ENCODE peak calls at places on chromosomes 7 and 10, in ten cellular contexts. One of them, this sample, is unnamed.

GRCh38 chr10:77006836-77007511 is 630.6 kb downstream of the KCNMA1 start:
- DNase-seq in Peyer's patch: no peak
- DNase-seq in cardiac fibroblast: no peak
- DNase-seq in left ventricle myocardium inferior: no peak
- DNase-seq in activated CD8-positive, alpha-beta T cell treated with anti-CD3 and anti-CD28 coated beads for 36 hours: no peak
- DNase-seq in transverse colon: no peak
- DNase-seq in RWPE1: peak
- DNase-seq in fibroblast of the aortic adventitia: no peak
- DNase-seq in GM13976: no peak
- DNase-seq in upper lobe of right lung: no peak
- DNase-seq in this sample: no peak

GRCh38 chr7:14776266-14776665 is 126.3 kb downstream of the DGKB start:
- DNase-seq in Peyer's patch: no peak
- DNase-seq in cardiac fibroblast: no peak
- DNase-seq in left ventricle myocardium inferior: no peak
- DNase-seq in activated CD8-positive, alpha-beta T cell treated with anti-CD3 and anti-CD28 coated beads for 36 hours: no peak
- DNase-seq in transverse colon: no peak
- DNase-seq in RWPE1: no peak
- DNase-seq in fibroblast of the aortic adventitia: no peak
- DNase-seq in GM13976: no peak
- DNase-seq in upper lobe of right lung: no peak
- DNase-seq in this sample: no peak

GRCh38 chr7:144812379-144813283 is 23.2 kb downstream of the TPK1 start:
- DNase-seq in Peyer's patch: no peak
- DNase-seq in cardiac fibroblast: no peak
- DNase-seq in left ventricle myocardium inferior: no peak
- DNase-seq in activated CD8-positive, alpha-beta T cell treated with anti-CD3 and anti-CD28 coated beads for 36 hours: peak
- DNase-seq in transverse colon: no peak
- DNase-seq in RWPE1: no peak
- DNase-seq in fibroblast of the aortic adventitia: no peak
- DNase-seq in GM13976: no peak
- DNase-seq in upper lobe of right lung: no peak
- DNase-seq in this sample: no peak

GRCh38 chr10:62341419-62341818 is 32.8 kb upstream of the ZNF365 start:
- DNase-seq in Peyer's patch: no peak
- DNase-seq in cardiac fibroblast: no peak
- DNase-seq in left ventricle myocardium inferior: no peak
- DNase-seq in activated CD8-positive, alpha-beta T cell treated with anti-CD3 and anti-CD28 coated beads for 36 hours: no peak
- DNase-seq in transverse colon: no peak
- DNase-seq in RWPE1: no peak
- DNase-seq in fibroblast of the aortic adventitia: no peak
- DNase-seq in GM13976: no peak
- DNase-seq in upper lobe of right lung: no peak
- DNase-seq in this sample: no peak

GRCh38 chr10:117927334-117927733 is 119.4 kb downstream of the RAB11FIP2 start:
- DNase-seq in Peyer's patch: no peak
- DNase-seq in cardiac fibroblast: no peak
- DNase-seq in left ventricle myocardium inferior: no peak
- DNase-seq in activated CD8-positive, alpha-beta T cell treated with anti-CD3 and anti-CD28 coated beads for 36 hours: no peak
- DNase-seq in transverse colon: no peak
- DNase-seq in RWPE1: no peak
- DNase-seq in fibroblast of the aortic adventitia: no peak
- DNase-seq in GM13976: no peak
- DNase-seq in upper lobe of right lung: no peak
- DNase-seq in this sample: no peak

GRCh38 chr10:115941247-115941840 is 331.7 kb downstream of the GFRA1 start:
- DNase-seq in Peyer's patch: no peak
- DNase-seq in cardiac fibroblast: peak
- DNase-seq in left ventricle myocardium inferior: no peak
- DNase-seq in activated CD8-positive, alpha-beta T cell treated with anti-CD3 and anti-CD28 coated beads for 36 hours: no peak
- DNase-seq in transverse colon: no peak
- DNase-seq in RWPE1: no peak
- DNase-seq in fibroblast of the aortic adventitia: no peak
- DNase-seq in GM13976: no peak
- DNase-seq in upper lobe of right lung: no peak
- DNase-seq in this sample: no peak

GRCh38 chr7:143382791-143383641 is 1.9 kb downstream of the ZYX start:
- DNase-seq in Peyer's patch: no peak
- DNase-seq in cardiac fibroblast: no peak
- DNase-seq in left ventricle myocardium inferior: no peak
- DNase-seq in activated CD8-positive, alpha-beta T cell treated with anti-CD3 and anti-CD28 coated beads for 36 hours: no peak
- DNase-seq in transverse colon: no peak
- DNase-seq in RWPE1: no peak
- DNase-seq in fibroblast of the aortic adventitia: no peak
- DNase-seq in GM13976: no peak
- DNase-seq in upper lobe of right lung: peak
- DNase-seq in this sample: no peak

GRCh38 chr7:102152672-102153585 is 133.7 kb upstream of the SH2B2 start:
- DNase-seq in Peyer's patch: peak
- DNase-seq in cardiac fibroblast: peak
- DNase-seq in left ventricle myocardium inferior: no peak
- DNase-seq in activated CD8-positive, alpha-beta T cell treated with anti-CD3 and anti-CD28 coated beads for 36 hours: no peak
- DNase-seq in transverse colon: no peak
- DNase-seq in RWPE1: peak
- DNase-seq in fibroblast of the aortic adventitia: peak
- DNase-seq in GM13976: no peak
- DNase-seq in upper lobe of right lung: no peak
- DNase-seq in this sample: no peak

GRCh38 chr10:77601488-77601887 is 36.1 kb downstream of the KCNMA1 start:
- DNase-seq in Peyer's patch: peak
- DNase-seq in cardiac fibroblast: no peak
- DNase-seq in left ventricle myocardium inferior: no peak
- DNase-seq in activated CD8-positive, alpha-beta T cell treated with anti-CD3 and anti-CD28 coated beads for 36 hours: no peak
- DNase-seq in transverse colon: peak
- DNase-seq in RWPE1: no peak
- DNase-seq in fibroblast of the aortic adventitia: no peak
- DNase-seq in GM13976: no peak
- DNase-seq in upper lobe of right lung: no peak
- DNase-seq in this sample: no peak

GRCh38 chr7:74587435-74588126 is 69.9 kb upstream of the GTF2I start:
- DNase-seq in Peyer's patch: peak
- DNase-seq in cardiac fibroblast: peak
- DNase-seq in left ventricle myocardium inferior: peak
- DNase-seq in activated CD8-positive, alpha-beta T cell treated with anti-CD3 and anti-CD28 coated beads for 36 hours: no peak
- DNase-seq in transverse colon: peak
- DNase-seq in RWPE1: peak
- DNase-seq in fibroblast of the aortic adventitia: peak
- DNase-seq in GM13976: peak
- DNase-seq in upper lobe of right lung: peak
- DNase-seq in this sample: peak

GRCh38 chr7:157611341-157611740 is 274.5 kb downstream of the DNAJB6 start:
- DNase-seq in Peyer's patch: no peak
- DNase-seq in cardiac fibroblast: no peak
- DNase-seq in left ventricle myocardium inferior: no peak
- DNase-seq in activated CD8-positive, alpha-beta T cell treated with anti-CD3 and anti-CD28 coated beads for 36 hours: no peak
- DNase-seq in transverse colon: no peak
- DNase-seq in RWPE1: no peak
- DNase-seq in fibroblast of the aortic adventitia: no peak
- DNase-seq in GM13976: no peak
- DNase-seq in upper lobe of right lung: no peak
- DNase-seq in this sample: no peak

GRCh38 chr7:7495171-7495570 is 40.5 kb downstream of the COL28A1 start:
- DNase-seq in Peyer's patch: no peak
- DNase-seq in cardiac fibroblast: no peak
- DNase-seq in left ventricle myocardium inferior: no peak
- DNase-seq in activated CD8-positive, alpha-beta T cell treated with anti-CD3 and anti-CD28 coated beads for 36 hours: no peak
- DNase-seq in transverse colon: no peak
- DNase-seq in RWPE1: no peak
- DNase-seq in fibroblast of the aortic adventitia: no peak
- DNase-seq in GM13976: no peak
- DNase-seq in upper lobe of right lung: no peak
- DNase-seq in this sample: no peak

GRCh38 chr7:50976064-50976463 is 193.4 kb upstream of the GRB10 start:
- DNase-seq in Peyer's patch: no peak
- DNase-seq in cardiac fibroblast: no peak
- DNase-seq in left ventricle myocardium inferior: no peak
- DNase-seq in activated CD8-positive, alpha-beta T cell treated with anti-CD3 and anti-CD28 coated beads for 36 hours: no peak
- DNase-seq in transverse colon: no peak
- DNase-seq in RWPE1: no peak
- DNase-seq in fibroblast of the aortic adventitia: no peak
- DNase-seq in GM13976: no peak
- DNase-seq in upper lobe of right lung: no peak
- DNase-seq in this sample: no peak

GRCh38 chr7:106243893-106244292 is 40.9 kb downstream of the NAMPT start:
- DNase-seq in Peyer's patch: no peak
- DNase-seq in cardiac fibroblast: no peak
- DNase-seq in left ventricle myocardium inferior: no peak
- DNase-seq in activated CD8-positive, alpha-beta T cell treated with anti-CD3 and anti-CD28 coated beads for 36 hours: no peak
- DNase-seq in transverse colon: no peak
- DNase-seq in RWPE1: no peak
- DNase-seq in fibroblast of the aortic adventitia: no peak
- DNase-seq in GM13976: no peak
- DNase-seq in upper lobe of right lung: no peak
- DNase-seq in this sample: no peak

GRCh38 chr7:44433255-44434022 is 57.0 kb downstream of the NUDCD3 start:
- DNase-seq in Peyer's patch: no peak
- DNase-seq in cardiac fibroblast: no peak
- DNase-seq in left ventricle myocardium inferior: no peak
- DNase-seq in activated CD8-positive, alpha-beta T cell treated with anti-CD3 and anti-CD28 coated beads for 36 hours: no peak
- DNase-seq in transverse colon: no peak
- DNase-seq in RWPE1: no peak
- DNase-seq in fibroblast of the aortic adventitia: no peak
- DNase-seq in GM13976: no peak
- DNase-seq in upper lobe of right lung: no peak
- DNase-seq in this sample: no peak

GRCh38 chr10:28496481-28496961 is 36.4 kb upstream of the WAC start:
- DNase-seq in Peyer's patch: no peak
- DNase-seq in cardiac fibroblast: no peak
- DNase-seq in left ventricle myocardium inferior: no peak
- DNase-seq in activated CD8-positive, alpha-beta T cell treated with anti-CD3 and anti-CD28 coated beads for 36 hours: no peak
- DNase-seq in transverse colon: no peak
- DNase-seq in RWPE1: no peak
- DNase-seq in fibroblast of the aortic adventitia: no peak
- DNase-seq in GM13976: no peak
- DNase-seq in upper lobe of right lung: no peak
- DNase-seq in this sample: no peak

GRCh38 chr7:44073664-44074348 is 8.4 kb upstream of the PGAM2 start:
- DNase-seq in Peyer's patch: peak
- DNase-seq in cardiac fibroblast: no peak
- DNase-seq in left ventricle myocardium inferior: peak
- DNase-seq in activated CD8-positive, alpha-beta T cell treated with anti-CD3 and anti-CD28 coated beads for 36 hours: peak
- DNase-seq in transverse colon: peak
- DNase-seq in RWPE1: peak
- DNase-seq in fibroblast of the aortic adventitia: no peak
- DNase-seq in GM13976: peak
- DNase-seq in upper lobe of right lung: peak
- DNase-seq in this sample: no peak

GRCh38 chr7:150406565-150407421 is 27.7 kb downstream of the ZNF775 start:
- DNase-seq in Peyer's patch: peak
- DNase-seq in cardiac fibroblast: no peak
- DNase-seq in left ventricle myocardium inferior: no peak
- DNase-seq in activated CD8-positive, alpha-beta T cell treated with anti-CD3 and anti-CD28 coated beads for 36 hours: peak
- DNase-seq in transverse colon: peak
- DNase-seq in RWPE1: no peak
- DNase-seq in fibroblast of the aortic adventitia: peak
- DNase-seq in GM13976: peak
- DNase-seq in upper lobe of right lung: peak
- DNase-seq in this sample: no peak

DNA sequence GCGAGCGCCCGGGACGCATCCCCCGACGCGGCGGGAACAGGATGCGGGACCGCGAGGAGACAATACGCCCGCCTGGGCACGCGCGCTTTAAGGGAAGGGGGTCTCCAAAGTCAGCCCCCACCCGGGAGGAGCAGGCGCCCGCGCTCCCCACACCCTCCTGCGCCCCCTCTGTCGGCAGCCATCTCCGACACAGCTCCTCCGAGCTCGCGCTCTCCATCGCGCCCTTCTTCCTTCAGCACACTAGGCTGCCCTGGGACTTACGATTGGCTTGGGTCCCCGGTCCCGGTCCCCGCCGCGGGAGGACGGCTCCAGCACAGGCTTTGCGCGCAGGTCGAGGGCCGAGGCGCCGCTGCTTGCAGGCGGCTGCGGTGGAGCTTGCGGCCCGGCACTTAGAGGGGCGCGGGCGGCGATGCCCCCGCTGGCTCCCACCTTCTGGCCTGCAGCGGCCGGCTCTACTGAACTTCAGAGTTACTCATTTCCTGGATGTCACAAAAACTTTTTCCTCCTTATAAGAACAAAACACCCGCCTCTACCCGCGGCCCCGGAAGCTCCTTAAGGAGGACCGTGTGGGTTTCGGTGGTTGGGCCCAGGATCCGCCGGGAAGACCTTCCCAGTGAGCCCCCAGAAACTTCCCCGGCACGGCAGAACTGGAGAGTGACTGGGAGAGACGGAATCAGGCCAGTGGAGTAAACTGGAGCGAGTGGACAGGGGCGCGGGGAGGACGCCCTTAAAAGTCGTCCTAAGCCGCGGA is at the start of gene ITPRIP:
- DNase-seq in Peyer's patch: peak
- DNase-seq in cardiac fibroblast: peak
- DNase-seq in left ventricle myocardium inferior: peak
- DNase-seq in activated CD8-positive, alpha-beta T cell treated with anti-CD3 and anti-CD28 coated beads for 36 hours: peak
- DNase-seq in transverse colon: peak
- DNase-seq in RWPE1: peak
- DNase-seq in fibroblast of the aortic adventitia: peak
- DNase-seq in GM13976: peak
- DNase-seq in upper lobe of right lung: peak
- DNase-seq in this sample: peak
- TF ChIP-seq CTCF in Peyer's patch: no peak
- TF ChIP-seq CTCF in cardiac fibroblast: no peak
- TF ChIP-seq CTCF in left ventricle myocardium inferior: peak
- TF ChIP-seq CTCF in activated CD8-positive, alpha-beta T cell treated with anti-CD3 and anti-CD28 coated beads for 36 hours: no peak
- TF ChIP-seq CTCF in transverse colon: peak
- TF ChIP-seq CTCF in RWPE1: no peak
- TF ChIP-seq CTCF in fibroblast of the aortic adventitia: peak
- TF ChIP-seq CTCF in GM13976: peak
- TF ChIP-seq CTCF in upper lobe of right lung: peak
- TF ChIP-seq CTCF in this sample: no peak

GRCh38 chr10:84966708-84967441 is 638.5 kb downstream of the CCSER2 start:
- DNase-seq in Peyer's patch: no peak
- DNase-seq in cardiac fibroblast: no peak
- DNase-seq in left ventricle myocardium inferior: no peak
- DNase-seq in activated CD8-positive, alpha-beta T cell treated with anti-CD3 and anti-CD28 coated beads for 36 hours: no peak
- DNase-seq in transverse colon: no peak
- DNase-seq in RWPE1: no peak
- DNase-seq in fibroblast of the aortic adventitia: no peak
- DNase-seq in GM13976: no peak
- DNase-seq in upper lobe of right lung: no peak
- DNase-seq in this sample: no peak
- TF ChIP-seq CTCF in Peyer's patch: no peak
- TF ChIP-seq CTCF in cardiac fibroblast: no peak
- TF ChIP-seq CTCF in left ventricle myocardium inferior: no peak
- TF ChIP-seq CTCF in activated CD8-positive, alpha-beta T cell treated with anti-CD3 and anti-CD28 coated beads for 36 hours: no peak
- TF ChIP-seq CTCF in transverse colon: no peak
- TF ChIP-seq CTCF in RWPE1: no peak
- TF ChIP-seq CTCF in fibroblast of the aortic adventitia: no peak
- TF ChIP-seq CTCF in GM13976: no peak
- TF ChIP-seq CTCF in upper lobe of right lung: no peak
- TF ChIP-seq CTCF in this sample: no peak

GRCh38 chr7:52925332-52925731 is 110.1 kb upstream of the POM121L12 start:
- DNase-seq in Peyer's patch: no peak
- DNase-seq in cardiac fibroblast: no peak
- DNase-seq in left ventricle myocardium inferior: no peak
- DNase-seq in activated CD8-positive, alpha-beta T cell treated with anti-CD3 and anti-CD28 coated beads for 36 hours: no peak
- DNase-seq in transverse colon: no peak
- DNase-seq in RWPE1: no peak
- DNase-seq in fibroblast of the aortic adventitia: no peak
- DNase-seq in GM13976: no peak
- DNase-seq in upper lobe of right lung: no peak
- DNase-seq in this sample: no peak
- TF ChIP-seq CTCF in Peyer's patch: no peak
- TF ChIP-seq CTCF in cardiac fibroblast: no peak
- TF ChIP-seq CTCF in left ventricle myocardium inferior: no peak
- TF ChIP-seq CTCF in activated CD8-positive, alpha-beta T cell treated with anti-CD3 and anti-CD28 coated beads for 36 hours: no peak
- TF ChIP-seq CTCF in transverse colon: no peak
- TF ChIP-seq CTCF in RWPE1: no peak
- TF ChIP-seq CTCF in fibroblast of the aortic adventitia: no peak
- TF ChIP-seq CTCF in GM13976: no peak
- TF ChIP-seq CTCF in upper lobe of right lung: no peak
- TF ChIP-seq CTCF in this sample: no peak

GRCh38 chr10:101055416-101055815 is 6.4 kb upstream of the KAZALD1 start:
- DNase-seq in Peyer's patch: no peak
- DNase-seq in cardiac fibroblast: no peak
- DNase-seq in left ventricle myocardium inferior: no peak
- DNase-seq in activated CD8-positive, alpha-beta T cell treated with anti-CD3 and anti-CD28 coated beads for 36 hours: no peak
- DNase-seq in transverse colon: no peak
- DNase-seq in RWPE1: no peak
- DNase-seq in fibroblast of the aortic adventitia: no peak
- DNase-seq in GM13976: no peak
- DNase-seq in upper lobe of right lung: no peak
- DNase-seq in this sample: no peak
- TF ChIP-seq CTCF in Peyer's patch: peak
- TF ChIP-seq CTCF in cardiac fibroblast: no peak
- TF ChIP-seq CTCF in left ventricle myocardium inferior: no peak
- TF ChIP-seq CTCF in activated CD8-positive, alpha-beta T cell treated with anti-CD3 and anti-CD28 coated beads for 36 hours: no peak
- TF ChIP-seq CTCF in transverse colon: no peak
- TF ChIP-seq CTCF in RWPE1: no peak
- TF ChIP-seq CTCF in fibroblast of the aortic adventitia: no peak
- TF ChIP-seq CTCF in GM13976: no peak
- TF ChIP-seq CTCF in upper lobe of right lung: no peak
- TF ChIP-seq CTCF in this sample: no peak